ENCODE peak calls at places on chromosomes 4 and X, in four cellular contexts. J is HFF-Myc, L is glutamatergic neuron, A is MCF 10A. U is an unnamed sample.

GRCh38 chr4:133149932-133150642 is 993 bp downstream of the PCDH10 start:
- DNase-seq in J (no peak), L (no peak), A (no peak), U (peak)

GRCh38 chr4:57499786-57500185 is 389.6 kb upstream of the IGFBP7 start:
- DNase-seq in J (no peak), L (no peak), A (peak), U (no peak)

GRCh38 chr4:80171251-80171650 is 26.1 kb upstream of the PRDM8 start:
- DNase-seq in J (no peak), L (no peak), A (no peak), U (no peak)

GRCh38 chr4:3442959-3443749 is 1.4 kb downstream of the HGFAC start:
- DNase-seq in J (no peak), L (peak), A (peak), U (peak)

GRCh38 chr4:42638276-42638675 is 18.6 kb downstream of the ATP8A1 start:
- DNase-seq in J (no peak), L (no peak), A (no peak), U (no peak)

GRCh38 chr4:124212835-124213640 is 499.5 kb downstream of the ANKRD50 start:
- DNase-seq in J (no peak), L (peak), A (no peak), U (no peak)

GRCh38 chr4:37601527-37601926 is 84.6 kb downstream of the RELL1 start:
- DNase-seq in J (peak), L (no peak), A (peak), U (no peak)

GRCh38 chrX:109842611-109843010 is 109.6 kb upstream of the ACSL4 start:
- DNase-seq in J (no peak), L (no peak), A (peak), U (no peak)

DNA sequence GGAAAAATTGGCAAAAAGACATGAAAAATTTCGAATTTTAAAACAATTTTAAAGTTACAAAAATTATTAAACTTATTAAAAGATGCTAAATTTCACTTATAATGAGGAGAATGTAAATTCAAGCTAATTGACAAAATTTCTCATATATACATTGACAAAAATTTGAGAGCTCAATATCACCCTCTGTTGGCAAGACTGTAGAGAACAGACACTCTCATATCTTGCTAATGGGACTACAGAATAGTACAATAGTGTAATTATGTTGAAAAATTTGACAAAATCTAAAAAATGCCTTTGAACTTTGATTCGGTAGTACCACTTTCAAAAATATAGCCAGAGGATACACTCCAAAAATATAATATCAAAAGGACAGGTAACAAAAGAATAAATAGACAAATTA is 29.8 kb downstream of the DCAF8L2 start:
- DNase-seq in J (no peak), L (no peak), A (peak), U (no peak)
- TF ChIP-seq CTCF in J (no peak), L (peak), A (peak), U (no peak)

GRCh38 chr4:41199788-41200187 is 14.6 kb downstream of the APBB2 start:
- DNase-seq in J (no peak), L (no peak), A (no peak), U (no peak)

GRCh38 chr4:41203169-41203568 is 11.2 kb downstream of the APBB2 start:
- DNase-seq in J (no peak), L (no peak), A (no peak), U (no peak)

GRCh38 chr4:41202356-41202755 is 12.0 kb downstream of the APBB2 start:
- DNase-seq in J (no peak), L (no peak), A (no peak), U (no peak)

GRCh38 chr4:41197495-41197894 is 16.8 kb downstream of the APBB2 start:
- DNase-seq in J (no peak), L (no peak), A (no peak), U (no peak)

GRCh38 chr4:41200486-41201017 is 13.8 kb downstream of the APBB2 start:
- DNase-seq in J (no peak), L (no peak), A (no peak), U (no peak)
- TF ChIP-seq CTCF in J (no peak), L (no peak), A (no peak), U (no peak)

GRCh38 chrX:24150051-24150790 is 692 bp downstream of the ZFX start:
- DNase-seq in J (peak), L (peak), A (peak), U (peak)
- TF ChIP-seq CTCF in J (no peak), L (peak), A (peak), U (peak)

DNA sequence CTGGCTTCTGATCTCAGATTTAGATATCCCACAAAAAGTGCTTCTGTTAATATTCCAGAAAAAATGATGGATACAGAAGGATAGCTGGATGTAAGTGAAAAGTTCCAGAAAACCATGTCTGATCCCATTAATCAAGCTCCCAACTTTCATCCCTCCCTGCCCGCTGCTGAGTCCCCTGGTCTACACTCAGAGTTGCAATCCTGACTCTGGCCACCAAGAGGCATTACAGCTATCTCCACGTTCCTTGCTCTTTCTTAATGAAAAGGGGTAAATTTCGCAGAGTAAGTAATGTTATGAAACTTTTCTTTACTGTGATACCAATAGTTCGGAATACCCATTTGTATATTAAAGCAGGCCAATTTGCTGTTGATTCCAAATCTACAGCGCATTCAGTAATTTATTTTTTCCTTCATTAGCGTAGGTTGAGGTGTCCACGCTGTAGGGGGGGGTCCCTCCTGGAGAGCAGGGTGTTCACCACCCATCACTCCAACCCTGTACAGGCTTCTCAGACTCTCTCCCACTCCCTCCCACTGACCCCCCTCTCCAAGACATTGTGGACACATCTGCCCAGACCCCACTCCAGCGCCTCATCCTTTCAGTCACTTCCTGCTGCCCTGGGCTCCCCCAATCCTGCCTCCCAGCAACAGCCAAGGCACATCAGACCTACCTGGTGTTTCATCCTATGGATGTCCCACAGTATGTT is 55.1 kb downstream of the RAB40A start:
- DNase-seq in J (no peak), L (peak), A (peak), U (peak)
- TF ChIP-seq CTCF in J (peak), L (no peak), A (peak), U (no peak)

GRCh38 chrX:118823263-118824172 is at the start of gene ZCCHC12:
- DNase-seq in J (no peak), L (peak), A (no peak), U (peak)

GRCh38 chrX:118824173-118824782 is 654 bp downstream of the ZCCHC12 start:
- DNase-seq in J (no peak), L (peak), A (no peak), U (no peak)
- TF ChIP-seq CTCF in J (no peak), L (no peak), A (no peak), U (no peak)

DNA sequence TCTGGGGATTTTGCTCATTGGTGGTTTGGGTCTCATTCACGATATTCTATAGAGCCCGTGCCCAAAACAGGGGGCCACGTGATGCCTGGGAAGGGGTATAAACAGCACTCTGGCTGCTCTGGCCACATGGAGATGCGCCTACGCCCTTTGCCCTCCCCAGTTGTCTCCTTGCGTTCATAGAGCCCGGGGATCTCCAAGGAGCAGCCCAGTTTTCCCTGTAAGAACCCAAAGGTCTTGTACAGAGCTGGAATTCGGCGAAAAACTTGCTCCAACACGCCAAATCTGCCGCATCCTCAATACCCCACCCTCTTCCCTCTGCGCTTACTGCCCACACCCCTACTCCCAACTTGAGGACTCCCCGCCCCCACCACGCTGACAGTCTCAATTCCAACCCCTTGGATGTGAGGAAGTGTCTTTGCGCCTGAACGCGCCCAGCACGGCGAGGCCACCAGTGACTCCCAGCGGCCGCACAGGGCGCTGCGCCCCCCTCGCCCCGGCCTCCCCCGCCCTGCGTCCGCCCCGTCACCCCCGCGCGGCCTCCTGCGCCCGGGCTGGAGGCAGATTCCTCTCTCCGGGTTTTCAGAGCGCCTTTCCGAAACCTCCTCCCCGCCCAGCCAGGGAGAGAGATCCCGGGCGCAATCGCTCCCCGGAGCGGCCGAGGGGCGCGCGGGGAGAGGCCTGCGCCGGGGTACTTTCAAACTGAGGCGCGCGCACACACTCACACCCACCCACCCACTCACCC is at the start of gene NHS:
- DNase-seq in J (no peak), L (peak), A (peak), U (no peak)
- TF ChIP-seq CTCF in J (peak), L (peak), A (peak), U (no peak)

U was measured in GM20000.